ENCODE peak calls at places on chromosomes 16 and 17, in four cellular contexts. K is neural crest cell, G is GM12864, H is NCI-H774. J is an unnamed sample.

GRCh38 chr16:88992351-88993005 is 15.5 kb upstream of the CBFA2T3 start:
- DNase-seq in K (no peak), G (no peak), H (no peak), J (peak; percentile 56)

GRCh38 chr17:49748791-49749190 is 15.1 kb downstream of the FAM117A start:
- DNase-seq in K (no peak), G (peak; percentile 91), H (no peak), J (no peak)

GRCh38 chr16:56514845-56515244 is 5.0 kb downstream of the BBS2 start:
- DNase-seq in K (no peak), G (no peak), H (no peak), J (no peak)

GRCh38 chr16:67995423-67995822 is 3.9 kb downstream of the DPEP2 start:
- DNase-seq in K (no peak), G (no peak), H (no peak), J (no peak)

GRCh38 chr17:76427457-76428231 is 25.3 kb downstream of the UBE2O start:
- DNase-seq in K (no peak), G (no peak), H (no peak), J (peak; percentile 48)

GRCh38 chr16:73399486-73399885 is 351.6 kb upstream of the ZFHX3 start:
- DNase-seq in K (no peak), G (no peak), H (no peak), J (no peak)

GRCh38 chr16:23105309-23105708 is 43.9 kb downstream of the USP31 start:
- DNase-seq in K (no peak), G (no peak), H (no peak), J (no peak)

GRCh38 chr17:2170023-2170422 is 115.1 kb downstream of the HIC1 start:
- DNase-seq in K (no peak), G (peak; percentile 35), H (no peak), J (no peak)

GRCh38 chr16:67571981-67572431 is 9.7 kb downstream of the CTCF start:
- DNase-seq in K (no peak), G (no peak), H (no peak), J (no peak)

GRCh38 chr17:82096709-82097186 is 1.3 kb downstream of the FASN start:
- DNase-seq in K (no peak), G (no peak), H (no peak), J (no peak)

GRCh38 chr17:4908301-4908700 is 5.4 kb upstream of the CHRNE start:
- DNase-seq in K (peak; percentile 38), G (no peak), H (no peak), J (no peak)

GRCh38 chr17:7256766-7257456 is 4.9 kb downstream of the ELP5 start:
- DNase-seq in K (no peak), G (no peak), H (no peak), J (no peak)

GRCh38 chr17:1045456-1045855 is 48.5 kb downstream of the TIMM22 start:
- DNase-seq in K (no peak), G (no peak), H (no peak), J (peak; percentile 48)

GRCh38 chr17:50181601-50182345 is 16.0 kb downstream of the SGCA start:
- DNase-seq in K (no peak), G (no peak), H (no peak), J (no peak)

GRCh38 chr17:75473246-75473645 is 16.8 kb downstream of the TMEM94 start:
- DNase-seq in K (no peak), G (no peak), H (no peak), J (no peak)

GRCh38 chr16:426115-426905 is 861 bp downstream of the RAB11FIP3 start:
- DNase-seq in K (no peak), G (no peak), H (no peak), J (no peak)

J was measured in heart left ventricle.